ENCODE peak calls at places on chromosome 7, in ten cellular contexts. I is A549, P is endodermal cell, Y is pancreas, V is fibroblast of lung, E is left ventricle myocardium inferior, A is Peyer's patch, C is upper lobe of right lung, Z is heart right ventricle, G is GM23248. U is an unnamed sample. For H3K4me1, the result is how much of the 10 kb centered on the place peaks cover.

GRCh38 chr7:105132835-105133234 is 118.8 kb downstream of the KMT2E start:
- DNase-seq in E (no peak), P (peak), A (no peak), G (no peak), Y (no peak), V (no peak), Z (no peak), C (no peak), I (no peak), U (no peak)

GRCh38 chr7:107643407-107643806 is 17.2 kb upstream of the SLC26A4 start:
- DNase-seq in C (no peak), P (no peak), G (peak), A (no peak), I (no peak), Y (no peak), V (peak), Z (no peak), E (no peak), U (no peak)

GRCh38 chr7:48144291-48144768 is 26.9 kb upstream of the ABCA13 start:
- DNase-seq in Z (no peak), P (no peak), I (peak), C (no peak), G (no peak), E (no peak), Y (no peak), V (no peak), A (peak), U (no peak)

GRCh38 chr7:49805686-49806085 is 32.2 kb downstream of the VWC2 start:
- DNase-seq in P (no peak), C (no peak), V (no peak), Z (no peak), E (no peak), G (no peak), Y (no peak), I (no peak), A (no peak), U (no peak)

GRCh38 chr7:140155428-140155827 is 21.4 kb downstream of the KDM7A start:
- DNase-seq in A (no peak), G (no peak), Z (no peak), Y (no peak), C (no peak), V (no peak), E (no peak), I (no peak), P (no peak), U (no peak)

GRCh38 chr7:149278396-149278795 is 16.4 kb downstream of the ZNF783 start:
- DNase-seq in A (no peak), Z (no peak), Y (no peak), G (no peak), E (no peak), V (no peak), P (no peak), C (no peak), I (no peak), U (no peak)

GRCh38 chr7:12434012-12434642 is 30.5 kb upstream of the VWDE start:
- DNase-seq in Y (no peak), I (no peak), G (peak), A (no peak), V (peak), E (no peak), Z (no peak), P (no peak), C (no peak), U (no peak)

GRCh38 chr7:18330563-18330962 is 165.0 kb upstream of the HDAC9 start:
- DNase-seq in I (no peak), G (no peak), A (no peak), C (no peak), Z (no peak), V (no peak), P (no peak), E (no peak), Y (no peak), U (no peak)

GRCh38 chr7:14125998-14126397 is 136.5 kb upstream of the ETV1 start:
- DNase-seq in V (no peak), E (no peak), A (no peak), Y (no peak), Z (no peak), G (no peak), I (no peak), P (no peak), C (no peak), U (no peak)

GRCh38 chr7:44384586-44385383 is 59.4 kb upstream of the CAMK2B start:
- DNase-seq in I (no peak), E (no peak), V (no peak), P (peak), C (no peak), A (no peak), G (no peak), Z (no peak), Y (no peak), U (no peak)
- H3K4me1 ChIP-seq in I (under half), E (under half), V (under half), P (under half), C (under half), A (under half), G (under half), Z (under half), Y (under half), U (under half)

GRCh38 chr7:41003031-41003925 is 699.6 kb downstream of the INHBA start:
- DNase-seq in C (peak), V (peak), P (peak), Z (peak), A (no peak), I (peak), E (peak), Y (no peak), G (peak), U (peak)
- H3K27ac ChIP-seq in C (no peak), V (no peak), P (no peak), Z (no peak), A (no peak), I (no peak), E (no peak), Y (no peak), G (no peak), U (no peak)

DNA sequence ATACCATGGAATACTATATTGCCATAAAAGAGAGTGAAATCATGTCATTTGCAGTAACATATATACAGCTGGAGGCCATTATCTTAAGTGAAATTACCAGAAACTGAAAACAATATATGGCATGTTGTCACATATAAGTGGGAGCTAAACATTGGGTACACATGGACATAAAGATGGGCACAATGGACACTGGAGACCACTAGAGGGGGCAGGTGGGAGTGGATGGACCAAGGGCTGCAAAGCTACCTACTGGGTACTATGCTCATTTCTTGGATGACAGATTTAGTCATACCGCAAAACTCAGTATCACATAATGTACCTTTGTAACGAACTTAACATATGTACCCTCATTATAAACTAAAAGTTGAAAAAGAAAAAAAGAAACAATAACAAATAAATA is 1167.6 kb downstream of the NXPH1 start:
- DNase-seq in E (no peak), C (no peak), P (peak), I (peak), V (no peak), G (no peak), A (no peak), Z (no peak), Y (no peak), U (no peak)
- H3K4me1 ChIP-seq in E (under half), C (under half), P (under half), I (under half), V (under half), G (under half), A (under half), Z (under half), Y (under half), U (under half)

DNA sequence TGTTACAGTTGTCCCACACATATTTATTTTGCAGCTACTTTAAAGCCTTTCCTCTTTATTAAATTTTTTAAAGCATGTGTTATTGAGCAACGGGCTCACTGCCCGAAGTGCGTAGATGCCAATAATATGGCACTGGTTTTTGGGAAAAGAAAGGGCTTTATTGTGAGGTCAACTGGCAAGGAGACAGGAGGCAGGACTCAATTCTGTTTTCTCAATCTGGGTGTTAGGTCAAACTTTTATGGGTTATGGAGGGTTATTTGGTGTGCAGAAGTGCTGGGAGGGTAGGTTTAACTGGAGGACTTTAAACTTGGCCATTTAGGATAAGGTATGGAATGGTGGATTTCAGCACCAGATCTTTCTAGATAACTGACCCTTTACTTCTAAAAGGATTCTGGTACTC is 183.6 kb downstream of the LRRC4 start:
- DNase-seq in Z (no peak), E (peak), C (no peak), Y (no peak), A (no peak), I (no peak), G (no peak), V (no peak), P (no peak), U (no peak)
- H3K27ac ChIP-seq in Z (no peak), E (no peak), C (no peak), Y (no peak), A (no peak), I (no peak), G (no peak), V (no peak), P (no peak), U (no peak)

DNA sequence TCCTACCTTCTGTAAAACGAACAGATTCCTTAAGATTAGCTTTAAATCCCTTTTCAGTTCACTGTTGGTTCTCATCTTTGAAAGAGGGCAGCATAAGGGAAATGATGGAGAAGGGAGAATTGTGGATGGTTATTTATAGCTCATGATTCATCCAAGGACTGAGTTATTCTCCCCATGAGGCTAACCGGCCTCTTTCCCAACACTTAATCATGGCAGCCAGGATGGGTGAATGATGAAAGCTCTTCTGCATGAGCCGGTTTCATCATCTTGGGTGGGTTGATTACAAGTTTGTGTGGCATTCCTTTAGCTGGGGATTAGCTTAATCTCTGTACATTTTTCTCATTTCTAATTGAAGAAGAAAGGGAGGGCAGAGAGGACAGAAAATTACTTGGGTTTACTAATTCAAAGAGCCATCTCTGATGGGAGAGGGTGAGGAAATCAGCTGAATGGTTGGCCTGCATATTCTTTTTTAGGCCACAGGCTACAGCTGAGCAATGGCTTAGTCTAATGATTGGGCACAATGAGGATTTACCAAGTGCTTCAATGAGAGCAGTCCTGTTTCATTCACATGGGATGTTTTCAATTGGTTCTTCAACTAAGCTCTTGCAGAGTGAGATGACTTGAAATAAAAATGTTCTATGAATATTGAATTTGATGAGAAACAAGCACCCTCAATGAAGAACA is 250.0 kb downstream of the BMPER start:
- DNase-seq in Y (no peak), V (peak), C (no peak), I (peak), A (no peak), Z (no peak), G (peak), E (no peak), P (no peak), U (no peak)
- H3K4me1 ChIP-seq in Y (under half), V (under half), C (under half), I (under half), A (under half), Z (under half), G (half or more), E (under half), P (under half), U (under half)

GRCh38 chr7:1851731-1852531 is 181.9 kb downstream of the ELFN1 start:
- DNase-seq in I (no peak), P (peak), V (no peak), E (no peak), C (peak), A (no peak), Y (no peak), G (no peak), Z (peak), U (no peak)

GRCh38 chr7:1849351-1849951 is 179.4 kb downstream of the ELFN1 start:
- DNase-seq in Z (peak), G (no peak), P (no peak), V (no peak), A (no peak), Y (no peak), C (peak), I (no peak), E (no peak), U (no peak)

GRCh38 chr7:1848911-1849311 is 178.8 kb downstream of the ELFN1 start:
- DNase-seq in V (no peak), I (no peak), G (no peak), P (peak), Z (peak), E (peak), C (no peak), A (no peak), Y (no peak), U (no peak)

GRCh38 chr7:1850976-1851571 is 181.0 kb downstream of the ELFN1 start:
- DNase-seq in Y (no peak), Z (peak), P (peak), E (no peak), C (peak), G (no peak), V (no peak), A (no peak), I (no peak), U (no peak)

DNA sequence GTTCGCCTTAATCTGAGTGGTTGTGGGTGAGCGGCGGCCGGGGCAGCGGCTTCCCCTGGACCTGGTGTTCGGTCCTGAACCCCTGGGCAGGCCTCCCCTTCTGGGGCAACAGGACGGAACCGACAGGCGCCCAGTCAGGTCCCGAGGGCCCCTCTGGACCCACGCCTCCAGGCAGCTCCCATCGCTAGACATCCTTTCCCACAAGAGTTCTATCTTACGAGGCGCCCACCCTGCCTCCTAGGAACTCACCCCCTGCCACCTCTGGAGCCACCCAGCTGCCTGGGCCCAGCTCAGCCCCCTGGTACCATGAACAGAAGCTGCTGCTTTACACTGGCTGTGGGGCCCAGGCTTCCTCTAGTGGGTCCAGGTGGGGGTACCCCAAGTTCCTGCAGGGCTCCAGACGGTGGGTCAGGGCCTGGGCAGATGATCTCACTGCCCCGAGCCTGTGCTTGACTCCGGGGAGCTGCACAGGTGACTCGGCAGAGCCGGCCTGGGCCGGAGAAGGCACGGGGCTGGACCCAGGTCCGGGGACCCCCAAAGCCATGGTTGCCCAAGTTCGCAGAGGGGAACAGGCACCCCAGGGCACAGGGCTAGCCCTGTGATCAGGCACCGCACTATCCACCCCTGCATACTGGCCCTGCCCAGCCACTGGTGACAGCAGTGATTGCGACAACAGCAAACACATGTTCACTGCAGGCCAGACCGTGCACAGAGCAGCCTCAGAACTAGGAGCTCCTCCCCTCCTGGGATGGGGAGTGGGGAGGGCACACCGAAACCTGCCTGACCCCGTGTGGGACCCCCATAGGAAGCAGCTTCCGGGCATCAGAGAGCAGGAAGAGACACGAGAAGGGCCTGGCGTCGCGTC is 180.3 kb downstream of the ELFN1 start:
- DNase-seq in I (no peak), C (peak), Z (peak), G (no peak), E (no peak), Y (no peak), A (no peak), P (peak), V (no peak), U (no peak)
- H3K27ac ChIP-seq in I (no peak), C (no peak), Z (no peak), G (no peak), E (no peak), Y (no peak), A (no peak), P (no peak), V (no peak), U (no peak)

DNA sequence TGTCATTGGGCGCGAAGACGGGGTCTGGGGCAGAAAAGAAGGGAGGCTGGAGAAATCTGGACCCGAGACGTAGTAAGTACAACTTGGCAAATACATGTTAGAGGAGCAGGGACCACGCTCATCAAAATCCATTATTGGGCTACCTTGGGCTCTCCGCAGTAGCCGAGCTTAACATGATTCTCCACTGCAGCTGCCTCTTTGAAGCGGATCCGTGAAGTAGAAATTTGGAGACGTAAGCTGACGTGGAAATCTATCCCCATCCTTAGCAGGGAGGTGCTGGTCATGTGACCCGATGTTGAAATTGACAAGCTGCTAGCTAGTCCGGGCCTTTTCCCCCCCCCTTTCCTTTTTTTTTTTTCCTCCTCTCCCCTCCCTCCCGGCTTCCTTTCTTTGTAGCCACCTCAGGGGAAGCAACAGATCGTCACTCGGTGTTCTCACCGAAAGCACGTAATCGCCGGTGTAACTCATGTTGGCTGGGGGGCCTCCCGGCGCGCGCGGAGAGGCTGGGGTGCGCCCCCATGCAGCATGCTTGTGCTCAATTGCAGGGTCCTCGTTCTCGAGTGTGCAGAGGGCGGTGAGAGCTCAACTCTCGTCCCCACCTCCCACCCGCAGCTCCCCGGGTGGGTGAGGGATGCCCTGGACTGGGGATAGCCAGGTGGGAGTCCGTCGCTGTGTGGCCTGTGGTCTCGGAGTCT is at the start of gene HOXA11:
- DNase-seq in C (peak), P (peak), V (peak), A (no peak), Y (peak), Z (no peak), E (no peak), G (peak), I (no peak), U (no peak)
- H3K4me1 ChIP-seq in C (under half), P (under half), V (under half), A (under half), Y (under half), Z (under half), E (half or more), G (under half), I (under half), U (half or more)

GRCh38 chr7:5769571-5769970 is 11.9 kb downstream of the RNF216 start:
- DNase-seq in A (no peak), G (no peak), C (no peak), V (no peak), Z (no peak), P (no peak), Y (no peak), I (no peak), E (no peak), U (no peak)

GRCh38 chr7:5776894-5777645 is 4.4 kb downstream of the RNF216 start:
- DNase-seq in C (no peak), Z (no peak), G (no peak), Y (no peak), A (no peak), E (no peak), V (no peak), I (no peak), P (no peak), U (peak)

GRCh38 chr7:5774136-5774535 is 7.3 kb downstream of the RNF216 start:
- DNase-seq in P (no peak), C (no peak), A (no peak), Z (no peak), G (no peak), E (no peak), Y (no peak), V (no peak), I (no peak), U (no peak)

GRCh38 chr7:5774790-5775189 is 6.7 kb downstream of the RNF216 start:
- DNase-seq in Y (no peak), C (no peak), G (no peak), V (no peak), I (no peak), A (no peak), P (no peak), Z (no peak), E (no peak), U (no peak)

GRCh38 chr7:5773661-5774086 is 7.8 kb downstream of the RNF216 start:
- DNase-seq in A (no peak), C (no peak), Y (no peak), P (no peak), I (peak), Z (no peak), V (peak), E (no peak), G (peak), U (peak)
- H3K27ac ChIP-seq in A (no peak), C (peak), Y (no peak), P (no peak), I (peak), Z (no peak), V (peak), E (no peak), G (peak), U (no peak)

DNA sequence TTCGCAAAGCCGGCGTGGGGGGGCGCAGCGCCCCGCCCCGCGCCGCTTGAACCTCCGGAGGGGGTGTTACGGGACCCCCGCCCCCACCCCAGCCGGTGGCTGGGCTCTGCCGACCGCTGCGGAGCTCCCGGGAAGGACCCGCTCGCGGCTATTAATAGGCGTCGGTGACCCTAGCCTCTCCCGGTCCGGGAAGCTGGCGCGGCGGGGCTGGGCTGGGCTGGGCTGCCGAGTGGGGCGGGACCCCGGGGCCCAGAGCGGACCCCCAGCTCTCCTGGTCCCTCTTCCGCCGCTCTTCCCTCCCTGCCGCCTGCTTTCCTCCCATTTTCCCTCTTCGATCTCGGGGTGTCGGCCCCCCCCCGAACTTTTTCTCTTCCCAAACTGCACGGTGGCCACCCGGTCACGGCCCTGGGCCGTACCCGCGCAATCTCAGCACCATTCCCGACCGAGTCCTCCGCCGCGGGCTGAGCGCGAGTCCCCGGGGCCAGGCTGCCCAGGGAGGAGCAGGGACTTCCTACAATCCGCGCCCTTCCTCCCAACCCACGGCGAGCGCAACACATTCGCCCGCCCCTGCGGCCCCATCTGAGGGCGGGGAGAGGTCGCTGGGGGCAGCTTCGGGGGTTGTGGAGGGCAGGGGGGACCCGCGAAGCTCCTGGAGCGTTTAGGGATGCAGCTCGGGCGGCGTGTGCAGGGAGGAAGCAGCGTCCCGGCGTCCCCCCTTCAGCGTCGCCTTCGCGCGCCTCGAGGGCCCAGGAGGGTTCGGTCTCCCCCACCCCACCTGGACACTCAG is 3.1 kb upstream of the ELFN1 start:
- DNase-seq in Z (peak), C (peak), V (no peak), Y (no peak), P (peak), I (peak), A (peak), E (no peak), G (peak), U (no peak)
- H3K4me1 ChIP-seq in Z (half or more), C (under half), V (under half), Y (under half), P (under half), I (under half), A (under half), E (half or more), G (under half), U (under half)

U was measured in CD4-positive, CD25-positive, alpha-beta regulatory T cell.